ENCODE peak calls at places on chromosomes 16 and 17, in four cellular contexts. W, P, E and B are unnamed samples.

GRCh38 chr17:2067559-2067958 is 12.7 kb downstream of the HIC1 start:
- DNase-seq in P (no peak), W (no peak), E (peak), B (peak)

GRCh38 chr17:13522749-13523148 is 79.0 kb downstream of the HS3ST3A1 start:
- DNase-seq in W (no peak), E (no peak), P (no peak), B (no peak)

GRCh38 chr16:23104032-23104955 is 45.0 kb downstream of the USP31 start:
- DNase-seq in P (no peak), E (no peak), W (no peak), B (no peak)

GRCh38 chr17:82664276-82664575 is 16.0 kb upstream of the WDR45B start:
- DNase-seq in E (no peak), P (no peak), W (no peak), B (no peak)

GRCh38 chr16:65312795-65313194 is 190.9 kb upstream of the CDH11 start:
- DNase-seq in W (no peak), E (peak), P (no peak), B (peak)

GRCh38 chr17:27320222-27320560 is 26.3 kb downstream of the WSB1 start:
- DNase-seq in E (no peak), P (no peak), W (no peak), B (no peak)

GRCh38 chr17:2799653-2800052 is 3.4 kb downstream of the RAP1GAP2 start:
- DNase-seq in E (no peak), W (no peak), P (no peak), B (no peak)

GRCh38 chr17:57948555-57949420 is 6.4 kb downstream of the CUEDC1 start:
- DNase-seq in P (peak), E (peak), W (no peak), B (peak)

GRCh38 chr16:85169333-85170065 is 57.2 kb upstream of the CIBAR2 start:
- DNase-seq in W (no peak), E (peak), P (no peak), B (no peak)

GRCh38 chr17:59425085-59425901 is 93.8 kb downstream of the YPEL2 start:
- DNase-seq in E (peak), W (no peak), P (no peak), B (no peak)

GRCh38 chr16:66370786-66371684 is 4.5 kb downstream of the CDH5 start:
- DNase-seq in E (no peak), W (no peak), P (no peak), B (no peak)

GRCh38 chr16:20799599-20799998 is 6.7 kb downstream of the ERI2 start:
- DNase-seq in W (no peak), E (no peak), P (peak), B (peak)

GRCh38 chr17:42513686-42514085 is 22.4 kb upstream of the NAGLU start:
- DNase-seq in E (no peak), P (no peak), W (no peak), B (no peak)

GRCh38 chr16:54921229-54921824 is 9.3 kb upstream of the IRX5 start:
- DNase-seq in P (no peak), E (peak), W (no peak), B (peak)

GRCh38 chr16:2976201-2976600 is 4.0 kb downstream of the PKMYT1 start:
- DNase-seq in P (no peak), W (no peak), E (no peak), B (no peak)

GRCh38 chr17:74211929-74212261 is 1.5 kb upstream of the TTYH2 start:
- DNase-seq in P (no peak), E (peak), W (no peak), B (no peak)

GRCh38 chr17:27956601-27957445 is 63.7 kb upstream of the LYRM9 start:
- DNase-seq in P (peak), W (no peak), E (no peak), B (no peak)

GRCh38 chr17:17062356-17062755 is 20.1 kb downstream of the MPRIP start:
- DNase-seq in E (no peak), P (no peak), W (no peak), B (no peak)

GRCh38 chr17:81365148-81365600 is 30.1 kb upstream of the BAHCC1 start:
- DNase-seq in P (peak), W (no peak), E (peak), B (no peak)

GRCh38 chr17:38903404-38903803 is 22.0 kb upstream of the LASP1NB start:
- DNase-seq in P (no peak), E (no peak), W (no peak), B (no peak)

GRCh38 chr16:81744911-81745310 is 34.2 kb upstream of the PLCG2 start:
- DNase-seq in P (no peak), E (no peak), W (no peak), B (no peak)

GRCh38 chr17:81025756-81026155 is 9.2 kb upstream of the BAIAP2 start:
- DNase-seq in P (no peak), W (no peak), E (no peak), B (no peak)

GRCh38 chr17:72467841-72468653 is 347.2 kb downstream of the SOX9 start:
- DNase-seq in P (peak), W (no peak), E (no peak), B (no peak)

GRCh38 chr17:4728124-4728523 is 3.1 kb upstream of the MED11 start:
- DNase-seq in P (no peak), W (no peak), E (no peak), B (no peak)

GRCh38 chr16:55189179-55189578 is 134.8 kb upstream of the IRX6 start:
- DNase-seq in P (no peak), E (no peak), W (no peak), B (no peak)

GRCh38 chr17:19413725-19414124 is 2.7 kb downstream of the RNF112 start:
- DNase-seq in P (no peak), E (no peak), W (no peak), B (no peak)

GRCh38 chr16:24826817-24827566 is 18.8 kb upstream of the SLC5A11 start:
- DNase-seq in W (no peak), E (no peak), P (no peak), B (no peak)

GRCh38 chr17:71902931-71903506 is 217.8 kb upstream of the SOX9 start:
- DNase-seq in P (no peak), W (no peak), E (peak), B (peak)

GRCh38 chr16:65069090-65069489 is 52.8 kb downstream of the CDH11 start:
- DNase-seq in E (peak), W (no peak), P (no peak), B (peak)

GRCh38 chr16:10616744-10617640 is 36.6 kb upstream of the EMP2 start:
- DNase-seq in P (peak), E (peak), W (no peak), B (peak)

GRCh38 chr17:74151551-74152315 is 51.7 kb upstream of the RPL38 start:
- DNase-seq in E (no peak), W (no peak), P (no peak), B (no peak)

GRCh38 chr17:8468988-8469387 is 33.3 kb downstream of the NDEL1 start:
- DNase-seq in E (no peak), P (no peak), W (no peak), B (no peak)